ENCODE peak calls at places on chromosomes 12 and 14, in six cellular contexts. V, T, L, K, B and N are unnamed samples.

GRCh38 chr12:8912910-8913309 is 1.4 kb upstream of the PHC1 start:
- DNase-seq in V (no peak), T (no peak), L (no peak), K (no peak), B (peak; percentile 36), N (no peak)

GRCh38 chr12:64258576-64258975 is 36.5 kb upstream of the KICS2 start:
- DNase-seq in V (no peak), T (no peak), L (no peak), K (peak; percentile 5), B (no peak), N (no peak)

GRCh38 chr14:55767291-55767690 is 187.3 kb downstream of the KTN1 start:
- DNase-seq in V (no peak), T (no peak), L (no peak), K (no peak), B (no peak), N (no peak)

GRCh38 chr12:125110641-125111360 is 45.6 kb downstream of the AACS start:
- DNase-seq in V (no peak), T (no peak), L (no peak), K (peak; percentile 28), B (no peak), N (no peak)

GRCh38 chr12:5912437-5913334 is 32.4 kb downstream of the ANO2 start:
- DNase-seq in V (peak; percentile 54), T (no peak), L (peak; percentile 32), K (no peak), B (no peak), N (no peak)

GRCh38 chr14:22564463-22564862 is 24.6 kb downstream of the DAD1 start:
- DNase-seq in V (no peak), T (no peak), L (no peak), K (no peak), B (no peak), N (no peak)

GRCh38 chr12:25207883-25208282 is 12.8 kb downstream of the ETFRF1 start:
- DNase-seq in V (no peak), T (no peak), L (no peak), K (no peak), B (no peak), N (no peak)

GRCh38 chr12:101697197-101697929 is at the start of gene CHPT1:
- DNase-seq in V (peak; percentile 63), T (peak; percentile 88), L (peak; percentile 84), K (peak; percentile 32), B (peak; percentile 55), N (peak; percentile 91)

GRCh38 chr14:68247867-68248266 is 428.3 kb downstream of the RAD51B start:
- DNase-seq in V (no peak), T (no peak), L (no peak), K (no peak), B (no peak), N (no peak)

DNA sequence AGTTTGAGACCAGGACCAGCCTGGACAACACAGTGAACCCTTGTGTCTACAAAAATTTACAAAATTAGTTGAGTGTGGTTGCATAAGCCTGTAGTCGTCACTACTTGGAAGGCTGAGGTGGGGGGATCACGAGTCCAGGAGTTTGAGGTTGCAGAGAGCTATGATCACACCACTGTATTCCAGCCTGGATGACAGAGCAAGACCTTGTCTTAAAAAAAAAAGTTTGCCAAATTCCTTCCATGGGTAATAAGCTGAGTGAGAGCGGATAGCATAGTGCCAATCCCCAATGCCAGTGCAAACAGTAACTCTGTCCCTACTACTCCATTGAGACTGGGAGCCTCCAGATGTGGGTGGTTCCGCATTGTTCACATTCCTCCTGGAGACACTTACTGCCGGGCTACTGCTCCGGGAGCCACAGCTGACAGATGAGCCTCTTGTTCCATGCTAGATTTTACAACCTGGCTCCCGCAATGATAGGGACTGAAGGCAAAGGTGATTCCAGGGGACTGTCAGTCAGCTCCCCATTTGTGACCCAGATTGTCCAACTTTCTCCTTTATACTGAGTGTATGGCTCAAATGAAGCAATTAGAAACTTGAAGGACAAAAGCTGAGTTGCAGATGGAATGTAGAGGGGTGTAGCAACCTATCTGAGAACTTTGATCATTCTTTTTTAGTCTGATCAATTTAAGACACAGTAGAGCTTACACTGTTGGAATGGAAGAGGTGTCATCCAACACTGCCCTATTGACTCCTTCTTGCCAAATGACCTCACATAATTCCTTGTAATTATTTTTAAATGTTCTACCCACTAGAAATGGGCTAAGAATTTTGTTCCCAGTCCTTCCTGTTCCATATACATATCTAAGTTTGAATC is 13.4 kb upstream of the FRMD6 start:
- DNase-seq in V (no peak), T (no peak), L (peak; percentile 61), K (peak; percentile 70), B (peak; percentile 68), N (no peak)
- H3K4me3 ChIP-seq in V (no peak overlapping the region), T (no peak overlapping the region), L (no peak overlapping the region), K (no peak overlapping the region), B (no peak overlapping the region), N (no peak overlapping the region)

DNA sequence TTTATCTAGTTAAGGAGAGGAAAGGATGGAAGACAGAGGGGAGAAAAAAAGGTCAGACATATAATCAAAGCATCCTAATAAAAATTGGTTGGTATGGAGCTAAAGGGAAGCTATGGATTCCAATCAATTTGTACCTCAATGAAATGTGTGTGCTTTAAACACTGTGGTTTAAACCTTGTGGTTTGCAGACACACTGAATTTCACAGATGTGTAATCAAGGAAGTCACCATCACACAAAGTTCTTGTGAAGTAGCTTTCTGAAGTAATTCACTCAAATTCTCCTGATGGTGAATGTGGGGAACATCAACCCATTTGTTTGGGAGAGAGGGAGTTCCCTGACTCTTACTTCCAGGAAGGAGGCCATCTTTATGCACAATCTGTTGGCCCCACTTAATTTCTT is 243.3 kb upstream of the KRR1 start:
- DNase-seq in V (no peak), T (no peak), L (no peak), K (peak; percentile 60), B (no peak), N (no peak)
- H3K27ac ChIP-seq in V (no peak overlapping the region), T (no peak overlapping the region), L (no peak overlapping the region), K (no peak overlapping the region), B (peak overlapping the region; percentile 73), N (no peak overlapping the region)

GRCh38 chr12:106585862-106586534 is 3.2 kb downstream of the RFX4 start:
- DNase-seq in V (peak; percentile 64), T (no peak), L (peak; percentile 57), K (no peak), B (no peak), N (no peak)
- H3K4me3 ChIP-seq in V (peak overlapping the region; percentile 72), T (no peak overlapping the region), L (peak overlapping the region; percentile 29), K (no peak overlapping the region), B (peak overlapping the region; percentile 43), N (peak overlapping the region; percentile 17)

GRCh38 chr14:51547260-51547659 is 104.5 kb upstream of the FRMD6 start:
- DNase-seq in V (no peak), T (no peak), L (peak; percentile 4), K (peak; percentile 100), B (peak; percentile 55), N (no peak)
- H3K27ac ChIP-seq in V (no peak overlapping the region), T (no peak overlapping the region), L (peak overlapping the region; percentile 11), K (peak overlapping the region; percentile 76), B (peak overlapping the region; percentile 81), N (no peak overlapping the region)